ENCODE peak calls at places on chromosomes 3 and 15, in seven cellular contexts. V, A, X, J, S, Z and K are unnamed samples. For H3K27me3 and H3K4me1, the result is how much of the 10 kb centered on the place peaks cover.

GRCh38 chr3:134658555-134658954 is 7.7 kb upstream of the KY start:
- DNase-seq in V (no peak), A (no peak), S (no peak), Z (no peak), X (no peak), J (no peak), K (no peak)

GRCh38 chr3:79872483-79872882 is 104.7 kb upstream of the ROBO1 start:
- DNase-seq in S (no peak), V (no peak), Z (no peak), X (peak), A (peak), J (no peak), K (no peak)

GRCh38 chr3:29255854-29256696 is 24.8 kb upstream of the RBMS3 start:
- DNase-seq in V (no peak), A (no peak), S (no peak), J (no peak), Z (no peak), X (peak), K (no peak)

GRCh38 chr3:13193320-13194284 is 120.4 kb upstream of the IQSEC1 start:
- DNase-seq in A (no peak), V (no peak), J (no peak), X (no peak), Z (peak), S (peak), K (no peak)

GRCh38 chr3:187669675-187670504 is at the start of gene SST:
- DNase-seq in J (peak), A (no peak), V (peak), Z (peak), X (peak), S (peak), K (peak)

GRCh38 chr3:53671192-53672021 is 174.8 kb downstream of the CHDH start:
- DNase-seq in X (no peak), S (no peak), A (no peak), J (no peak), V (no peak), Z (no peak), K (no peak)

GRCh38 chr15:40850576-40851112 is 6.8 kb downstream of the SPINT1 start:
- DNase-seq in Z (no peak), S (no peak), X (no peak), J (no peak), A (no peak), V (no peak), K (no peak)

GRCh38 chr3:61561374-61562041 is at the start of gene PTPRG:
- DNase-seq in S (peak), V (peak), X (peak), Z (peak), J (peak), A (peak), K (no peak)

GRCh38 chr3:56929809-56930615 is 128.3 kb upstream of the ARHGEF3 start:
- DNase-seq in A (no peak), X (no peak), J (no peak), S (no peak), V (no peak), Z (no peak), K (no peak)

GRCh38 chr3:168457973-168458539 is 362.3 kb upstream of the GOLIM4 start:
- DNase-seq in V (no peak), Z (no peak), X (no peak), J (no peak), S (no peak), A (no peak), K (no peak)

GRCh38 chr3:153889905-153890334 is 231.3 kb upstream of the ARHGEF26 start:
- DNase-seq in Z (no peak), A (no peak), S (no peak), X (no peak), J (no peak), V (no peak), K (no peak)

GRCh38 chr3:155744091-155744625 is 713 bp downstream of the PLCH1 start:
- DNase-seq in X (no peak), S (peak), Z (peak), A (peak), J (peak), V (peak), K (peak)

GRCh38 chr3:124363451-124363850 is 366.8 kb upstream of the UMPS start:
- DNase-seq in Z (no peak), A (no peak), S (no peak), J (no peak), V (no peak), X (peak), K (no peak)

GRCh38 chr3:123584284-123584987 is 417 bp downstream of the HACD2 start:
- DNase-seq in V (no peak), X (no peak), S (no peak), Z (peak), A (peak), J (peak), K (no peak)

GRCh38 chr3:109224333-109224732 is 87.8 kb downstream of the C3orf85 start:
- DNase-seq in V (peak), J (peak), S (peak), Z (no peak), X (no peak), A (no peak), K (no peak)

GRCh38 chr15:32919749-32920414 is 202.1 kb downstream of the GREM1 start:
- DNase-seq in V (no peak), S (no peak), Z (no peak), J (no peak), A (no peak), X (peak), K (no peak)

GRCh38 chr3:128572013-128572412 is 78.6 kb downstream of the RPN1 start:
- DNase-seq in J (no peak), S (no peak), V (no peak), X (no peak), Z (no peak), A (no peak), K (no peak)

GRCh38 chr3:33920511-33920910 is 122.1 kb downstream of the PDCD6IP start:
- DNase-seq in A (no peak), V (no peak), Z (no peak), X (no peak), S (no peak), J (no peak), K (no peak)

GRCh38 chr3:25086721-25087120 is 341.3 kb upstream of the RARB start:
- DNase-seq in Z (no peak), X (no peak), J (no peak), V (no peak), S (no peak), A (no peak), K (no peak)

GRCh38 chr15:23035964-23036566 is 3.3 kb downstream of the TUBGCP5 start:
- DNase-seq in J (peak), A (no peak), Z (no peak), V (peak), X (peak), S (peak), K (peak)

GRCh38 chr15:68877626-68878025 is 52.7 kb upstream of the SPESP1 start:
- DNase-seq in J (no peak), X (no peak), V (no peak), Z (no peak), A (no peak), S (no peak), K (no peak)

GRCh38 chr3:27310693-27311092 is 58.5 kb downstream of the NEK10 start:
- DNase-seq in S (no peak), V (no peak), A (no peak), Z (no peak), J (no peak), X (no peak), K (no peak)

GRCh38 chr3:122868322-122868721 is 73.5 kb downstream of the SLC49A4 start:
- DNase-seq in X (no peak), Z (no peak), J (no peak), A (no peak), V (no peak), S (no peak), K (no peak)

GRCh38 chr15:40100133-40100946 is 8.3 kb downstream of the BMF start:
- DNase-seq in X (no peak), A (no peak), S (peak), Z (no peak), J (no peak), V (no peak), K (no peak)

GRCh38 chr3:57778499-57778898 is 22.4 kb downstream of the SLMAP start:
- DNase-seq in A (no peak), Z (no peak), J (no peak), X (no peak), V (no peak), S (no peak), K (no peak)

DNA sequence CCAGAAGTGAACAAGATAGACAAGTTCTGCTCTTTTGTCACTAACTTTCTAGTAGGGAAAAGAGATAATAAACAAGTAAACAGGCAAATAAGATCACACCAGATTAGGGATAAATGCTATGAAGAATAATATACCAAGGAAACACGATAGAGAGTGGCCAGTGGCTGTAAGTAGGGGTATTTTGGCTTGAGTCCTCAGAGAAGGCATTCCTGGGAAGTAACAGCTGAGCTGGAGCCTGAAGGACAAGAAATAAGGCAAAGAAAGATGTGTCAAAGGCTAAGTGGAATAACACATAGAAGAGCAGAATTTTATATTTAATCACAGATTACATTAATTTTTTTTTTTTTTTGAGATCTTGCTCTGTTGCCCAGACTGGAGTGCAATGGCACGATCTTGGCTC is 366.2 kb downstream of the ZIC1 start:
- DNase-seq in S (no peak), A (no peak), J (no peak), X (no peak), V (no peak), Z (no peak), K (no peak)
- H3K27me3 ChIP-seq in S (under half), A (under half), J (under half), X (under half), V (under half), Z (under half), K (under half)

GRCh38 chr3:4980229-4981159 is 1.3 kb downstream of the BHLHE40 start:
- DNase-seq in V (peak), A (peak), J (peak), S (peak), X (peak), Z (peak), K (peak)
- H3K4me1 ChIP-seq in V (under half), A (under half), J (under half), S (under half), X (under half), Z (half or more), K (under half)

DNA sequence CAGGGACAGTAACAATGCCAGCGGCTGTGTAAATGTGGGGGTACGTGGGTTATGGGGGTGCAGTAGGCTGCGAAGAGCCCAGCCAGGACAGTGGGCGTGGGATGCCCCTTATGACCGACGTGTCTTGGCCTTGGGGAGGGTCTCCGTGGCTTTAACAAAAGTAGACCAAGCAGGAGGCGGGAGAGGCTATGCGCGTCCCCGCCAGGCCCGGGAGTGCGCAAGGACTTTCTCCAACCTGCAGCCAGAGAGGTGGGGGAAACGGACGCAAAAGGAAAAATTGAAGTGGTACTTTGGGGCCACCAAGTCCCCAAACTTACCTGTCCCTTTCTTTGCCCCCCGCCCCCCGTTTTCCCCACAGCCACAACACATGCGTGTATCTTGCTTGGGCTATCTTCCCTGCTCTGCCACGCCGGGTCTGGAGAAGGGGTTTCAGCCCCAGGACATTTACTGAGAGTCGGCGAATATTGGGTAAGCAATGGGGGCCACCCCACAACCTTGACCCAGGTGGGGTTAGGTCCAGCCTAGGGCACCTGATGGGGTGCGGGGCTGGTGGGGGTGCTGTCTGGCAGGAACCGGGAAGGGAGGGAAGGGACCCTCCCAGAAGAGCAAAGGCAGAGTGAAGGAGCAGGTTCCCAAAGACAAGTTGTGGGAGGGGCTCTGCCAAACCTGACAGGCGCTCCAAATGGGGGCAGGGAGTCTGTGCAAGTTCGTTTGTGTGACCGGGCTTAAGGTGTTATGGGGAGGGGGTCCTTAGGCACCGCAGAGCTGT is 647 bp downstream of the ISLR2 start:
- DNase-seq in X (no peak), S (no peak), J (no peak), V (no peak), A (no peak), Z (no peak), K (no peak)
- H3K27me3 ChIP-seq in X (half or more), S (under half), J (under half), V (half or more), A (half or more), Z (half or more), K (under half)

GRCh38 chr3:151880326-151880725 is 6.9 kb downstream of the SUCNR1 start:
- DNase-seq in J (no peak), Z (no peak), X (no peak), A (no peak), V (no peak), S (no peak), K (no peak)

GRCh38 chr3:151877269-151877668 is 3.8 kb downstream of the SUCNR1 start:
- DNase-seq in J (no peak), V (no peak), X (no peak), Z (no peak), A (no peak), S (no peak), K (no peak)

GRCh38 chr3:151879684-151880282 is 6.3 kb downstream of the SUCNR1 start:
- DNase-seq in V (no peak), J (no peak), X (no peak), Z (no peak), S (no peak), A (no peak), K (no peak)

GRCh38 chr3:151879037-151879436 is 5.6 kb downstream of the SUCNR1 start:
- DNase-seq in V (no peak), S (no peak), J (no peak), X (no peak), A (no peak), Z (no peak), K (no peak)

GRCh38 chr3:151878445-151878844 is 5.0 kb downstream of the SUCNR1 start:
- DNase-seq in A (no peak), X (no peak), Z (no peak), S (no peak), V (no peak), J (no peak), K (no peak)
- H3K4me1 ChIP-seq in A (under half), X (under half), Z (under half), S (under half), V (under half), J (under half), K (under half)

DNA sequence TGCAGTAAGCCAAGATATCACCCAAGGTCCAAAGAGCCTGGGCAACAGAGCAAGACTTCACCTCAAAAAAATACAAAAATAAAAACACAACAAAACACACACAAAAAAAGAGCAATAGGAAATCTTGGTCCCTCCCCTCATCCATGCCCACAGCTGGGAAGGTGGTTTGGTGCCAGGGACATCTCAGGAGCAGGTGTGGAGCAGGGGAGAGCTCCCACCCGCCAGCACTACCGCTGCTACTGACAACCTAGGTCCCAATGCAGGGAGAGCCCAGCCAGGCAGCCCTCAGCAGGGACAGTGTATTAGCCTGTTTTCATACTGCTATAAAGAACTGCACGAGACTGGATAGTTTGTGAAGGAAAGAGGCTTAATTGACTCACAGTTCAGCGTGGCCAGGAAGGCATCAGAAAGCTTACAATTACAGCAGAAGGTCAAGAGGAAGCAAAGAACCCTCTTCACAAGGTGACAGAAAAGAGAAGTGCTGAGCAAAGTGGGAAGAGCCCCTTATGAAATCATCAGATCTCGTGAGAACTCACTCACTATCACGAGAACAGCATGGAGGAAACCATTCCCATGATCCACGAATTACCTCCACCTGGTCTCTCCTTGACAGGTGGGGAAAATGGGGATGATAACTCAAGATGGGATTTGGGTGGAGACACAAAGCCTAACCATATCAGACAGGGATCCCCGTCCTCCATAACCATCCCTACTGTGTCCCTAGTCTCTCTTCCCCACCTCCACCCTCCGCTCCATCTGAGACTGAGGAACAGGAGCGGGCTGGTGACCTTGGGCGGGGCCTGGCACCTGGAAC is 218.6 kb downstream of the TBC1D2B start:
- DNase-seq in V (no peak), Z (no peak), J (no peak), S (peak), X (no peak), A (no peak), K (no peak)
- H3K27me3 ChIP-seq in V (under half), Z (under half), J (under half), S (under half), X (under half), A (under half), K (under half)

DNA sequence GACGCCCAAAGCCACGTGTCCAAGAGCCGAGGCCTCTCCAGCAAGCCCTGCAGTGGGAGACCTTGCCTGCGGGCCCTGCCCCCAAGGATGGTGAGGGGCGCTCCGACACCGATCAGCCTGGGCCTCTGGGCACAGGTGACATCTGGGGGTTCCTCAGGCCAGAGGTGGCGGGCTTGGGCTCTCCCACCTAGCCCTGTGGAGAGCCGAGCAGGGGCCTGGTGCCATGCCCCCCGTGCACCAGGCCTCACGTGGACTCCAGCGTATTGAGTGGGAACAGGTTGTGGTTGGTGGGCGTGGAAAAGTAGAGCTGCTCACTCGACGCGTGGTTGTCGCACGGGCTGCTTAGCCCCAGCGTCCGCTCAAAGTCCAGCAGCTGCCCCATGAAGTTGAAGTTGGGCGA is 5.8 kb downstream of the DUSP7 start:
- DNase-seq in Z (no peak), A (no peak), J (no peak), V (no peak), X (no peak), S (no peak), K (no peak)
- H3K4me1 ChIP-seq in Z (half or more), A (under half), J (under half), V (under half), X (half or more), S (under half), K (half or more)

GRCh38 chr3:192408721-192409151 is 318.6 kb downstream of the FGF12 start:
- DNase-seq in J (peak), A (no peak), Z (peak), V (peak), S (no peak), X (no peak), K (no peak)
- H3K27me3 ChIP-seq in J (under half), A (under half), Z (under half), V (under half), S (under half), X (under half), K (under half)

GRCh38 chr15:77020348-77021087 is 25.6 kb downstream of the PSTPIP1 start:
- DNase-seq in Z (no peak), X (no peak), V (no peak), A (no peak), J (no peak), S (no peak), K (no peak)

GRCh38 chr15:77021803-77022381 is 27.0 kb downstream of the PSTPIP1 start:
- DNase-seq in Z (peak), X (peak), V (no peak), J (no peak), A (no peak), S (no peak), K (no peak)

GRCh38 chr15:77019476-77020331 is 24.8 kb downstream of the PSTPIP1 start:
- DNase-seq in X (peak), V (no peak), S (no peak), A (no peak), J (no peak), Z (no peak), K (no peak)

GRCh38 chr15:77022646-77023575 is 28.0 kb downstream of the PSTPIP1 start:
- DNase-seq in Z (no peak), X (no peak), A (no peak), S (no peak), V (no peak), J (no peak), K (no peak)

GRCh38 chr15:77021088-77021481 is 26.2 kb downstream of the PSTPIP1 start:
- DNase-seq in V (no peak), Z (no peak), J (no peak), A (no peak), S (no peak), X (no peak), K (no peak)
- H3K4me1 ChIP-seq in V (under half), Z (under half), J (under half), A (under half), S (under half), X (under half), K (under half)